ENCODE peak calls at places on chromosomes 3 and 15, in seven cellular contexts. One of them, this sample, is unnamed.

GRCh38 chr3:37506968-37507535 is 332.7 kb upstream of the LRRFIP2 start:
- DNase-seq in activated effector memory CD4-positive, alpha-beta T cell treated with Interleukin-2 at 50 U/mL for 16 hours: no peak
- DNase-seq in stomach: no peak
- DNase-seq in HTR-8/SVneo: no peak
- DNase-seq in KBM-7: no peak
- DNase-seq in A172: no peak
- DNase-seq in WTC11: no peak
- DNase-seq in this sample: no peak

GRCh38 chr3:101828289-101828688 is 21.0 kb upstream of the NFKBIZ start:
- DNase-seq in activated effector memory CD4-positive, alpha-beta T cell treated with Interleukin-2 at 50 U/mL for 16 hours: no peak
- DNase-seq in stomach: no peak
- DNase-seq in HTR-8/SVneo: no peak
- DNase-seq in KBM-7: no peak
- DNase-seq in A172: no peak
- DNase-seq in WTC11: no peak
- DNase-seq in this sample: no peak

GRCh38 chr15:93213281-93213680 is 124.3 kb upstream of the RGMA start:
- DNase-seq in activated effector memory CD4-positive, alpha-beta T cell treated with Interleukin-2 at 50 U/mL for 16 hours: no peak
- DNase-seq in stomach: no peak
- DNase-seq in HTR-8/SVneo: no peak
- DNase-seq in KBM-7: no peak
- DNase-seq in A172: no peak
- DNase-seq in WTC11: no peak
- DNase-seq in this sample: no peak

GRCh38 chr3:38600551-38600950 is 48.9 kb downstream of the SCN5A start:
- DNase-seq in activated effector memory CD4-positive, alpha-beta T cell treated with Interleukin-2 at 50 U/mL for 16 hours: no peak
- DNase-seq in stomach: no peak
- DNase-seq in HTR-8/SVneo: no peak
- DNase-seq in KBM-7: no peak
- DNase-seq in A172: no peak
- DNase-seq in WTC11: no peak
- DNase-seq in this sample: no peak

GRCh38 chr3:115588201-115588600 is 35.1 kb upstream of the GAP43 start:
- DNase-seq in activated effector memory CD4-positive, alpha-beta T cell treated with Interleukin-2 at 50 U/mL for 16 hours: no peak
- DNase-seq in stomach: no peak
- DNase-seq in HTR-8/SVneo: no peak
- DNase-seq in KBM-7: no peak
- DNase-seq in A172: no peak
- DNase-seq in WTC11: no peak
- DNase-seq in this sample: no peak

GRCh38 chr3:141331370-141332318 is 36.7 kb upstream of the ZBTB38 start:
- DNase-seq in activated effector memory CD4-positive, alpha-beta T cell treated with Interleukin-2 at 50 U/mL for 16 hours: no peak
- DNase-seq in stomach: no peak
- DNase-seq in HTR-8/SVneo: peak; percentile 87
- DNase-seq in KBM-7: no peak
- DNase-seq in A172: peak; percentile 97
- DNase-seq in WTC11: no peak
- DNase-seq in this sample: peak; percentile 78

GRCh38 chr15:44468713-44469385 is 41.4 kb downstream of the CTDSPL2 start:
- DNase-seq in activated effector memory CD4-positive, alpha-beta T cell treated with Interleukin-2 at 50 U/mL for 16 hours: no peak
- DNase-seq in stomach: no peak
- DNase-seq in HTR-8/SVneo: peak; percentile 11
- DNase-seq in KBM-7: no peak
- DNase-seq in A172: peak; percentile 39
- DNase-seq in WTC11: no peak
- DNase-seq in this sample: no peak

GRCh38 chr3:11136871-11137626 is 17.2 kb upstream of the HRH1 start:
- DNase-seq in activated effector memory CD4-positive, alpha-beta T cell treated with Interleukin-2 at 50 U/mL for 16 hours: no peak
- DNase-seq in stomach: no peak
- DNase-seq in HTR-8/SVneo: peak; percentile 99
- DNase-seq in KBM-7: no peak
- DNase-seq in A172: peak; percentile 100
- DNase-seq in WTC11: no peak
- DNase-seq in this sample: peak; percentile 95

GRCh38 chr15:51973220-51973619 is 1.6 kb upstream of the LEO1 start:
- DNase-seq in activated effector memory CD4-positive, alpha-beta T cell treated with Interleukin-2 at 50 U/mL for 16 hours: no peak
- DNase-seq in stomach: no peak
- DNase-seq in HTR-8/SVneo: no peak
- DNase-seq in KBM-7: no peak
- DNase-seq in A172: no peak
- DNase-seq in WTC11: no peak
- DNase-seq in this sample: no peak

GRCh38 chr3:31833391-31834165 is 147.5 kb downstream of the OSBPL10 start:
- DNase-seq in activated effector memory CD4-positive, alpha-beta T cell treated with Interleukin-2 at 50 U/mL for 16 hours: no peak
- DNase-seq in stomach: no peak
- DNase-seq in HTR-8/SVneo: no peak
- DNase-seq in KBM-7: no peak
- DNase-seq in A172: no peak
- DNase-seq in WTC11: no peak
- DNase-seq in this sample: no peak

GRCh38 chr15:47620960-47621681 is 96.2 kb upstream of the SEMA6D start:
- DNase-seq in activated effector memory CD4-positive, alpha-beta T cell treated with Interleukin-2 at 50 U/mL for 16 hours: no peak
- DNase-seq in stomach: no peak
- DNase-seq in HTR-8/SVneo: no peak
- DNase-seq in KBM-7: no peak
- DNase-seq in A172: no peak
- DNase-seq in WTC11: no peak
- DNase-seq in this sample: no peak

GRCh38 chr15:56383011-56383410 is 17.8 kb downstream of the TEX9 start:
- DNase-seq in activated effector memory CD4-positive, alpha-beta T cell treated with Interleukin-2 at 50 U/mL for 16 hours: no peak
- DNase-seq in stomach: no peak
- DNase-seq in HTR-8/SVneo: no peak
- DNase-seq in KBM-7: no peak
- DNase-seq in A172: no peak
- DNase-seq in WTC11: no peak
- DNase-seq in this sample: peak; percentile 5

GRCh38 chr15:31228980-31229826 is 97.4 kb upstream of the KLF13 start:
- DNase-seq in activated effector memory CD4-positive, alpha-beta T cell treated with Interleukin-2 at 50 U/mL for 16 hours: no peak
- DNase-seq in stomach: peak; percentile 88
- DNase-seq in HTR-8/SVneo: no peak
- DNase-seq in KBM-7: no peak
- DNase-seq in A172: no peak
- DNase-seq in WTC11: peak; percentile 27
- DNase-seq in this sample: peak; percentile 13

GRCh38 chr3:11724615-11725339 is 81.1 kb upstream of the VGLL4 start:
- DNase-seq in activated effector memory CD4-positive, alpha-beta T cell treated with Interleukin-2 at 50 U/mL for 16 hours: no peak
- DNase-seq in stomach: no peak
- DNase-seq in HTR-8/SVneo: no peak
- DNase-seq in KBM-7: peak; percentile 23
- DNase-seq in A172: no peak
- DNase-seq in WTC11: no peak
- DNase-seq in this sample: no peak

GRCh38 chr3:171461087-171461917 is 1.1 kb upstream of the TNIK start:
- DNase-seq in activated effector memory CD4-positive, alpha-beta T cell treated with Interleukin-2 at 50 U/mL for 16 hours: peak; percentile 43
- DNase-seq in stomach: no peak
- DNase-seq in HTR-8/SVneo: peak; percentile 41
- DNase-seq in KBM-7: peak; percentile 77
- DNase-seq in A172: peak; percentile 56
- DNase-seq in WTC11: no peak
- DNase-seq in this sample: peak; percentile 17

GRCh38 chr3:81295906-81296305 is 465.5 kb downstream of the GBE1 start:
- DNase-seq in activated effector memory CD4-positive, alpha-beta T cell treated with Interleukin-2 at 50 U/mL for 16 hours: no peak
- DNase-seq in stomach: no peak
- DNase-seq in HTR-8/SVneo: no peak
- DNase-seq in KBM-7: no peak
- DNase-seq in A172: no peak
- DNase-seq in WTC11: no peak
- DNase-seq in this sample: no peak

GRCh38 chr3:156750874-156751245 is 75.3 kb upstream of the LEKR1 start:
- DNase-seq in activated effector memory CD4-positive, alpha-beta T cell treated with Interleukin-2 at 50 U/mL for 16 hours: no peak
- DNase-seq in stomach: no peak
- DNase-seq in HTR-8/SVneo: no peak
- DNase-seq in KBM-7: peak; percentile 67
- DNase-seq in A172: peak; percentile 50
- DNase-seq in WTC11: no peak
- DNase-seq in this sample: no peak

GRCh38 chr15:61657461-61657860 is 402.8 kb downstream of the VPS13C start:
- DNase-seq in activated effector memory CD4-positive, alpha-beta T cell treated with Interleukin-2 at 50 U/mL for 16 hours: no peak
- DNase-seq in stomach: no peak
- DNase-seq in HTR-8/SVneo: no peak
- DNase-seq in KBM-7: no peak
- DNase-seq in A172: no peak
- DNase-seq in WTC11: no peak
- DNase-seq in this sample: no peak

GRCh38 chr15:89383635-89384604 is 49.3 kb upstream of the POLG start:
- DNase-seq in activated effector memory CD4-positive, alpha-beta T cell treated with Interleukin-2 at 50 U/mL for 16 hours: no peak
- DNase-seq in stomach: no peak
- DNase-seq in HTR-8/SVneo: peak; percentile 45
- DNase-seq in KBM-7: no peak
- DNase-seq in A172: no peak
- DNase-seq in WTC11: no peak
- DNase-seq in this sample: peak; percentile 81

GRCh38 chr15:65638681-65639089 is 16.9 kb downstream of the SLC24A1 start:
- DNase-seq in activated effector memory CD4-positive, alpha-beta T cell treated with Interleukin-2 at 50 U/mL for 16 hours: no peak
- DNase-seq in stomach: no peak
- DNase-seq in HTR-8/SVneo: peak; percentile 85
- DNase-seq in KBM-7: peak; percentile 92
- DNase-seq in A172: peak; percentile 62
- DNase-seq in WTC11: no peak
- DNase-seq in this sample: peak; percentile 83

GRCh38 chr3:143201066-143201465 is 81.5 kb downstream of the CHST2 start:
- DNase-seq in activated effector memory CD4-positive, alpha-beta T cell treated with Interleukin-2 at 50 U/mL for 16 hours: no peak
- DNase-seq in stomach: no peak
- DNase-seq in HTR-8/SVneo: no peak
- DNase-seq in KBM-7: no peak
- DNase-seq in A172: no peak
- DNase-seq in WTC11: no peak
- DNase-seq in this sample: no peak

This sample was measured in H4.